ENCODE peak calls at places on chromosomes 11 and 22, in eight cellular contexts. C is IMR-90, S is bronchial epithelial cell, W is HFF-Myc, Z is A549, G is B cell, U is prostate gland, F is GM20000. Q is an unnamed sample.

GRCh38 chr11:134047586-134047999 is 21.3 kb upstream of the JAM3 start:
- DNase-seq in C (peak), W (no peak), S (no peak), F (no peak), Z (no peak), U (no peak), G (no peak), Q (peak)

GRCh38 chr11:18379201-18379600 is 15.2 kb upstream of the LDHA start:
- DNase-seq in G (no peak), S (no peak), Z (no peak), F (no peak), W (no peak), U (no peak), C (no peak), Q (no peak)

GRCh38 chr22:27775698-27776409 is 25.7 kb downstream of the MN1 start:
- DNase-seq in Z (no peak), S (no peak), C (no peak), F (no peak), G (no peak), W (no peak), U (no peak), Q (no peak)

GRCh38 chr11:69775163-69775755 is at the start of gene FGF4:
- DNase-seq in C (no peak), S (no peak), W (no peak), G (no peak), U (no peak), Z (no peak), F (no peak), Q (no peak)

GRCh38 chr11:1161410-1162152 is 3.8 kb downstream of the MUC5AC start:
- DNase-seq in Z (no peak), C (no peak), S (no peak), G (no peak), W (no peak), U (no peak), F (peak), Q (no peak)

GRCh38 chr11:117842131-117842941 is 17.8 kb upstream of the FXYD2 start:
- DNase-seq in C (no peak), U (no peak), W (no peak), F (no peak), S (no peak), Z (no peak), G (peak), Q (peak)

GRCh38 chr11:76086713-76087635 is 119.3 kb downstream of the WNT11 start:
- DNase-seq in W (no peak), S (no peak), C (peak), U (no peak), Z (no peak), G (no peak), F (no peak), Q (no peak)

GRCh38 chr11:34068098-34068497 is 16.6 kb downstream of the CAPRIN1 start:
- DNase-seq in G (no peak), F (no peak), U (no peak), W (no peak), S (no peak), Z (no peak), C (peak), Q (peak)

GRCh38 chr11:3161309-3161708 is 3.8 kb downstream of the OSBPL5 start:
- DNase-seq in U (no peak), S (no peak), C (no peak), G (no peak), F (no peak), W (no peak), Z (no peak), Q (no peak)

GRCh38 chr11:12871788-12872321 is 137.3 kb upstream of the RASSF10 start:
- DNase-seq in F (no peak), S (peak), W (no peak), U (no peak), G (no peak), Z (peak), C (peak), Q (peak)

GRCh38 chr22:45552580-45553332 is 50.1 kb downstream of the FBLN1 start:
- DNase-seq in G (no peak), F (no peak), S (peak), W (peak), Z (no peak), C (peak), U (no peak), Q (peak)

GRCh38 chr11:2089536-2090165 is 49.5 kb downstream of the IGF2 start:
- DNase-seq in G (no peak), Z (peak), F (peak), S (peak), W (no peak), U (no peak), C (peak), Q (peak)

GRCh38 chr22:50141891-50142363 is 28.6 kb upstream of the PANX2 start:
- DNase-seq in C (peak), Z (no peak), U (no peak), F (no peak), G (no peak), S (no peak), W (no peak), Q (no peak)
- TF ChIP-seq CTCF in C (peak), Z (no peak), U (no peak), F (no peak), G (no peak), S (peak), W (no peak), Q (no peak)

GRCh38 chr11:46414466-46414796 is 22.9 kb upstream of the CHRM4 start:
- DNase-seq in Z (no peak), G (no peak), W (no peak), C (no peak), F (no peak), U (no peak), S (no peak), Q (no peak)

GRCh38 chr11:46413755-46414465 is 22.3 kb upstream of the CHRM4 start:
- DNase-seq in F (no peak), Z (peak), W (no peak), G (no peak), U (no peak), S (peak), C (peak), Q (no peak)

GRCh38 chr11:46408407-46408986 is 16.9 kb upstream of the CHRM4 start:
- DNase-seq in W (no peak), U (no peak), F (no peak), Z (no peak), S (no peak), C (no peak), G (no peak), Q (no peak)

GRCh38 chr11:46407635-46408034 is 16.1 kb upstream of the CHRM4 start:
- DNase-seq in C (no peak), S (no peak), Z (no peak), G (no peak), U (no peak), W (no peak), F (no peak), Q (no peak)

DNA sequence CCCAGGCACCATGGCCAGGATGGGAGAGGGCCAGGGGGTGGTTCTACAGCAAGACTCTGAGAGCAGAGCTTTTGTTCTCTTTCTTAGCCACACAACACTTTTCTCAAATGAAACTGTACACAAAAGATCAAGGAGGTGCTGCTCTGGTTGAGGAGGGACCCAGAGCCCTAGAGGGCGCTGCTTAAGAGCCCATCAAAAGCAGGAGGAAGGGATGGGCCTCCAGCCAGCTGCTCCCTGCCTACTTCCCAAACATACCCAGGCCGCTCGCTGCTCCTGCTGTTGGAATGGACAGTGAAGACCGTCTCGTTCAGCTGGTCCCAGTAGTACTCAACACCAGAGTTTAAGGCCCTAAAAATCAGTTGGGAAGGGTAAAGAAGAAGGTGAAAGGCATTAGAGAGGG is 18.4 kb upstream of the CHRM4 start:
- DNase-seq in G (no peak), Z (peak), C (no peak), F (no peak), W (no peak), S (no peak), U (no peak), Q (no peak)
- TF ChIP-seq CTCF in G (no peak), Z (peak), C (peak), F (no peak), W (peak), S (peak), U (no peak), Q (no peak)

DNA sequence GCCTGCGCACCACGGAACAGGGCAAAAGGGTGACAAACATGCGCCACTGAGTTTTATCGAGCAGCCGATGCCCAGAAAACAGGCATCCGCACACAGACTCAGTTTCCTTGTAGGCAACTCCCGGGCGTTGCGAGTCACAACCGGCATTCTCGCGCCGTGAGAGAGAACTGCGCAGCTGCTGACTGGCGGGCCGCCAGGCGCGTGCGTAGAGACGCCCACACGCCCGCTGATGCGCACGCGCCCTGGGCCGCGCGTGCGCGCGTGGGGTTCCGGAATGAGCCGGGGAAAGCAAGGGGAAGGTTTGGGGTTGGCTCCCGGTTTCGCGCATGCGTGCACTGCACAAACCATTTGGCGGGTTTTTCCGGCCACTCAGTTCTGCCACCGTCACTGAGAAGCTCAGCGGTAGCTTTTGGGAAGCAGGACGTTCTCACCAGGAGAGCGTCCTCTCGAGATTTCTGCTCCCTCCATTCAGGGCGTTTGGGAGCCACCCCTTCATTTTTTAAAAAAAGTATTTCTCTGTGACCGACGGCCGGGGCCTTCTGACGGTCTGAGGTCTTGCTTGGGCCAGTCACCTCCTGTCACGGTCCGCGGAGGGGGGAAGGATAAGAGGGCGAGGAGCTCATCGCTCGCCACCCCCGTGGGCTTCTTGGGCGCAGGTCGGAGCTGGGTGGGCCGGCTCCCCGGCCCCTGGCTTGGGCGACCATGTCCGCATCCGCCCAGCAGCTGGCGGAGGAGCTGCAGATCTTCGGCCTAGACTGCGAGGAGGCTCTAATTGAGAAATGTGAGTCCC is at the start of gene POLA2:
- DNase-seq in S (peak), Z (peak), F (peak), W (peak), G (peak), C (peak), U (peak), Q (peak)
- TF ChIP-seq CTCF in S (no peak), Z (no peak), F (no peak), W (no peak), G (no peak), C (no peak), U (no peak), Q (no peak)

DNA sequence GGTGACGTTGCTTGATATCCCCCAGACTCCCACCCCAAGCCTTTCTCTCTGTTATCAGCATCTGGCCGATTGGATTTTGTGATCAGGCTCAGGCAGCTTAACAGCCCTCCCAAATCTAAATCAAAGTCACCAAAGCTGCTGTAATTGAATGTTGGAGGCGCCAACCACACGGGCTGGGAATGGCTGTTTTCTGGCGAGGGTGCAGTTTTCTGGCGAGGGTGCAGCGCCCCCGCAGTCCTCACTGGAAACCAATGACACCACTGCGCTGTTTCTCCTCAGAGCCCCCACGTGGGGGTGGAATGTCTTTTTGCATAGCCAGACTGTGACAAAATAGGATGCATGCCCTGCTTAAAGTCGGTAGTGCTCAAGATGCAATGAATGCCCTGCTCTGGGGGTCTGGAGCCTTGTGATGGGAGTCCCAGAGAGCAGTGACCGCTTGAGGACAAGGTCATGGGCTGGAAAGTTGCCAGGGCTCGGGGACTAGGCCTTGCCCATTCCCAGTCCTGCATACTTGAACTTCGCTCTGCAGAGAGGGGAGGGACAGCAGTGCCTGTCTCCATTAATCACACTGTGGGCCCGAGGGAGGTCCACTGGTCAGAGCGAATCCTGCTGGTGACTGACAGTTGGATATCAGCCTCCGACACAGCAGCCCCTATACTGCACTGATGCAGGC is 105.3 kb downstream of the MORC2 start:
- DNase-seq in G (no peak), F (no peak), W (no peak), U (no peak), S (no peak), Z (no peak), C (peak), Q (no peak)
- TF ChIP-seq CTCF in G (no peak), F (no peak), W (no peak), U (no peak), S (no peak), Z (no peak), C (no peak), Q (no peak)

GRCh38 chr11:109853156-109853776 is 239.9 kb upstream of the ZC3H12C start:
- DNase-seq in C (peak), F (peak), W (peak), G (no peak), S (peak), Z (peak), U (no peak), Q (peak)
- TF ChIP-seq CTCF in C (peak), F (peak), W (peak), G (peak), S (peak), Z (peak), U (no peak), Q (peak)

Q was measured in MCF 10A.